ENCODE peak calls at places on chromosome 5, in four cellular contexts. Z is HepG2, E is K562, O is GM12878. G is an unnamed sample.

GRCh38 chr5:27130587-27130986 is 92.2 kb upstream of the CDH9 start:
- DNase-seq in E (no peak), O (no peak), Z (no peak), G (no peak)

GRCh38 chr5:174355208-174355612 is 309.7 kb downstream of the NSG2 start:
- DNase-seq in Z (no peak), O (no peak), E (no peak), G (no peak)

GRCh38 chr5:135493406-135494180 is 41.4 kb upstream of the TIFAB start:
- DNase-seq in O (no peak), Z (no peak), E (no peak), G (no peak)

GRCh38 chr5:21817668-21818419 is 1035.3 kb downstream of the CDH12 start:
- DNase-seq in E (no peak), Z (no peak), O (no peak), G (no peak)

GRCh38 chr5:107719207-107719606 is 48.5 kb upstream of the EFNA5 start:
- DNase-seq in Z (no peak), O (no peak), E (no peak), G (no peak)

GRCh38 chr5:135741040-135741439 is 93.4 kb upstream of the SLC25A48 start:
- DNase-seq in E (no peak), Z (no peak), O (no peak), G (no peak)

GRCh38 chr5:174831985-174832384 is 107.6 kb downstream of the MSX2 start:
- DNase-seq in Z (no peak), E (no peak), O (no peak), G (no peak)

GRCh38 chr5:74085186-74085585 is 459.2 kb downstream of the ARHGEF28 start:
- DNase-seq in E (no peak), Z (no peak), O (no peak), G (no peak)

GRCh38 chr5:43078956-43079355 is 38.8 kb upstream of the ANXA2R start:
- DNase-seq in E (no peak), O (no peak), Z (no peak), G (no peak)

GRCh38 chr5:168818586-168818985 is 239.4 kb upstream of the PANK3 start:
- DNase-seq in E (no peak), Z (no peak), O (no peak), G (no peak)

GRCh38 chr5:172861461-172861860 is 27.4 kb downstream of the ERGIC1 start:
- DNase-seq in E (no peak), O (no peak), Z (no peak), G (no peak)

GRCh38 chr5:73355083-73355482 is 93.5 kb downstream of the FOXD1 start:
- DNase-seq in Z (no peak), E (no peak), O (no peak), G (no peak)

GRCh38 chr5:137192293-137192743 is 306.8 kb downstream of the SPOCK1 start:
- DNase-seq in E (no peak), O (no peak), Z (no peak), G (no peak)

GRCh38 chr5:120219988-120220387 is 244.1 kb upstream of the PRR16 start:
- DNase-seq in E (no peak), O (no peak), Z (no peak), G (no peak)

GRCh38 chr5:4857761-4858160 is 282.4 kb upstream of the ADAMTS16 start:
- DNase-seq in E (no peak), Z (no peak), O (no peak), G (no peak)

GRCh38 chr5:72600401-72600981 is 93.3 kb upstream of the ZNF366 start:
- DNase-seq in E (no peak), Z (no peak), O (no peak), G (no peak)

GRCh38 chr5:139402561-139403158 is 1.2 kb downstream of the SPATA24 start:
- DNase-seq in Z (peak), O (no peak), E (peak), G (no peak)

GRCh38 chr5:149215478-149216042 is 56.1 kb upstream of the AFAP1L1 start:
- DNase-seq in E (no peak), Z (no peak), O (no peak), G (no peak)

GRCh38 chr5:103178167-103178566 is 58.1 kb downstream of the PPIP5K2 start:
- DNase-seq in O (no peak), E (no peak), Z (no peak), G (peak)

GRCh38 chr5:9358961-9359686 is 186.8 kb downstream of the SEMA5A start:
- DNase-seq in Z (no peak), O (no peak), E (no peak), G (no peak)

GRCh38 chr5:137575847-137576246 is 76.7 kb upstream of the SPOCK1 start:
- DNase-seq in O (no peak), Z (no peak), E (no peak), G (no peak)

GRCh38 chr5:139488269-139488668 is 5.7 kb upstream of the STING1 start:
- DNase-seq in Z (no peak), O (no peak), E (peak), G (no peak)

GRCh38 chr5:76855961-76856360 is 6.1 kb downstream of the S100Z start:
- DNase-seq in E (no peak), Z (no peak), O (no peak), G (no peak)

GRCh38 chr5:31347558-31347905 is 154.0 kb downstream of the CDH6 start:
- DNase-seq in E (no peak), O (no peak), Z (no peak), G (no peak)

GRCh38 chr5:55456216-55456895 is 78.4 kb downstream of the PLPP1 start:
- DNase-seq in E (no peak), Z (no peak), O (no peak), G (no peak)

GRCh38 chr5:97167435-97167834 is 15.6 kb downstream of the RIOK2 start:
- DNase-seq in Z (no peak), E (no peak), O (peak), G (no peak)

GRCh38 chr5:56588636-56589485 is 226.5 kb upstream of the MAP3K1 start:
- DNase-seq in E (no peak), O (peak), Z (no peak), G (no peak)

GRCh38 chr5:113546711-113547159 is 33.2 kb downstream of the YTHDC2 start:
- DNase-seq in Z (no peak), E (no peak), O (no peak), G (no peak)

DNA sequence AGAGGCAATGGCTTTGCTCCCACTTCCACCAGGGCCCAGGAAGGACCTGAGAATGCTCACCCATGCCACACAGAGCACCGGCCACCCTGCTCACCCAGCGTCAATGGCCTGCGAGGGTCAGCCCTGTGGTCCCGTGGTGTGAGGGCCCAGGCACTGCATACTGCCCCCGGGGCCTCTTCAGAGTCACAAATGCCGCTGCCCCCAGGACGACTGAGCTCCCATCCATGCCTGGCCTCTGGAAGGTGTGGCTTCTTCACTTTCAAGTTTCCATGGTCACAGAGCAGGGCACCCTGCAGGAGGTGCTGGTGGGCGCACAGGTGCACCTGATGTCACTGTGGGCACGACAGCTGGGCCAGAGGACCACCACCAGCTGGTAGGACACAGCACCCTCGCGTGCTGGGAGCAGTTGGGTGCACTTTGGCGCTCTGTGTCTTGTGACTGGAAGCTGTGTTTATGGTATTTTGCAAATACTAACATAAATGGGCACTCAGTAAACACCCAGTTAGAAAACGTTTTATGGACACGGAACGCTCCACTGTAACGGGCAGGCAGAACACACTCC is 12.5 kb upstream of the ZDHHC11 start:
- DNase-seq in E (no peak), Z (no peak), O (no peak), G (no peak)
- TF ChIP-seq FOXM1 in E (no peak), Z (no peak), O (no peak), G (no peak)

GRCh38 chr5:124748687-124749594 is 2.5 kb upstream of the ZNF608 start:
- DNase-seq in O (peak), Z (peak), E (peak), G (peak)
- TF ChIP-seq JUND in O (no peak), Z (no peak), E (no peak), G (no peak)

GRCh38 chr5:133232011-133232410 is 180.2 kb downstream of the HSPA4 start:
- DNase-seq in O (no peak), Z (no peak), E (no peak), G (no peak)
- TF ChIP-seq FOXM1 in O (no peak), Z (no peak), E (no peak), G (no peak)

GRCh38 chr5:150295172-150295611 is 5.6 kb upstream of the CAMK2A start:
- DNase-seq in Z (peak), E (no peak), O (no peak), G (no peak)

GRCh38 chr5:150294551-150295071 is 5.0 kb upstream of the CAMK2A start:
- DNase-seq in Z (no peak), O (no peak), E (no peak), G (no peak)

GRCh38 chr5:150297236-150297890 is 5.3 kb downstream of the ARSI start:
- DNase-seq in O (no peak), Z (no peak), E (no peak), G (no peak)

GRCh38 chr5:150296496-150296895 is 6.2 kb downstream of the ARSI start:
- DNase-seq in O (no peak), E (no peak), Z (no peak), G (no peak)

GRCh38 chr5:150295741-150296486 is 6.3 kb upstream of the CAMK2A start:
- DNase-seq in Z (no peak), E (no peak), O (no peak), G (no peak)
- TF ChIP-seq JUND in Z (no peak), E (no peak), O (no peak), G (no peak)

GRCh38 chr5:2205185-2205585 is 322.5 kb upstream of the IRX4 start:
- DNase-seq in Z (no peak), E (no peak), O (no peak), G (no peak)
- TF ChIP-seq FOXM1 in Z (no peak), E (no peak), O (no peak), G (no peak)

DNA sequence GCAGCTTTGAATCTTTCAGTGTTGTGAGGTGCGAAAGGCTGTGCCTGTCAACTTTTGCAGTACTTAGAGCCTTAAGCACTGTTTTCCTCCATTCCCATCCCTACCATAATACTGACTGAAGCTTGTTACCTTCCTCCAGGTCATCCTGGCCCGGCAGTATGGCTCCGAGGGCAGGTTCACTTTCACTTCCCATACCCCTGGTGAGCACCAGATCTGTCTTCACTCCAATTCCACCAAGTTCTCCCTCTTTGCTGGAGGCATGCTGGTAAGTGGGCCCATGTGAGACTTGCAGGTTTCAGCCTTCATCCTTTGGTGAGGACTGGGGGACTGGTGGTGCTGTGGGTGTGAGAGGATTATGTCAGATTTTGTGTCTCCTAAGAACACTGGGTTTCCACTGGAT is 1.5 kb downstream of the TMED9 start:
- DNase-seq in E (no peak), O (no peak), Z (no peak), G (no peak)
- TF ChIP-seq JUND in E (no peak), O (no peak), Z (no peak), G (no peak)

G was measured in SK-N-SH.